ENCODE peak calls at places on chromosomes 4 and X, in five cellular contexts. Y, W, I, L and G are unnamed samples.

GRCh38 chr4:6263541-6264540 is 5.8 kb upstream of the WFS1 start:
- DNase-seq in Y (no peak), W (no peak), I (no peak), L (no peak), G (no peak)

GRCh38 chr4:123977623-123978022 is 581.0 kb downstream of the SPRY1 start:
- DNase-seq in Y (no peak), W (no peak), I (no peak), L (no peak), G (no peak)

GRCh38 chrX:22666441-22666840 is 333.3 kb upstream of the DDX53 start:
- DNase-seq in Y (peak), W (no peak), I (no peak), L (no peak), G (no peak)

GRCh38 chrX:30153881-30154260 is 61.5 kb upstream of the MAGEB2 start:
- DNase-seq in Y (no peak), W (no peak), I (no peak), L (no peak), G (no peak)

GRCh38 chr4:75736862-75737261 is 12.5 kb downstream of the USO1 start:
- DNase-seq in Y (no peak), W (no peak), I (no peak), L (no peak), G (no peak)

GRCh38 chrX:124346064-124346876 is at the start of gene SH2D1A:
- DNase-seq in Y (no peak), W (no peak), I (no peak), L (no peak), G (no peak)

GRCh38 chrX:71251456-71251973 is 2.4 kb downstream of the ZMYM3 start:
- DNase-seq in Y (no peak), W (no peak), I (peak), L (no peak), G (no peak)

GRCh38 chr4:61202638-61203495 is 2.7 kb downstream of the ADGRL3 start:
- DNase-seq in Y (peak), W (peak), I (no peak), L (no peak), G (no peak)

GRCh38 chr4:121675715-121676114 is 21.1 kb downstream of the ANXA5 start:
- DNase-seq in Y (peak), W (no peak), I (no peak), L (no peak), G (no peak)

GRCh38 chr4:128600410-128600809 is 209.1 kb upstream of the JADE1 start:
- DNase-seq in Y (peak), W (no peak), I (no peak), L (no peak), G (no peak)

GRCh38 chrX:74450803-74451449 is 29.6 kb downstream of the SLC16A2 start:
- DNase-seq in Y (no peak), W (no peak), I (no peak), L (no peak), G (peak)

GRCh38 chr4:4575284-4576211 is 33.7 kb upstream of the STX18 start:
- DNase-seq in Y (peak), W (peak), I (peak), L (peak), G (no peak)

GRCh38 chr4:168942985-168943384 is 67.1 kb downstream of the CBR4 start:
- DNase-seq in Y (no peak), W (no peak), I (no peak), L (no peak), G (no peak)

GRCh38 chrX:67353651-67354370 is 190.0 kb upstream of the AR start:
- DNase-seq in Y (no peak), W (no peak), I (no peak), L (no peak), G (no peak)

GRCh38 chrX:13126785-13127184 is 82.4 kb upstream of the FAM9C start:
- DNase-seq in Y (no peak), W (no peak), I (no peak), L (no peak), G (no peak)

GRCh38 chr4:181766061-181766460 is 477.1 kb upstream of the TENM3 start:
- DNase-seq in Y (no peak), W (no peak), I (no peak), L (no peak), G (no peak)

GRCh38 chr4:37748546-37748945 is 62.4 kb upstream of the RELL1 start:
- DNase-seq in Y (no peak), W (no peak), I (no peak), L (no peak), G (no peak)

GRCh38 chr4:152101546-152102183 is 340.9 kb upstream of the GATB start:
- DNase-seq in Y (no peak), W (no peak), I (no peak), L (no peak), G (no peak)

GRCh38 chr4:148574502-148574901 is 132.3 kb upstream of the NR3C2 start:
- DNase-seq in Y (no peak), W (no peak), I (no peak), L (no peak), G (no peak)

GRCh38 chr4:8709729-8710360 is 117.3 kb downstream of the CPZ start:
- DNase-seq in Y (no peak), W (peak), I (no peak), L (peak), G (no peak)

GRCh38 chr4:143458966-143459365 is 54.5 kb upstream of the SMARCA5 start:
- DNase-seq in Y (no peak), W (no peak), I (no peak), L (no peak), G (no peak)

GRCh38 chr4:105023668-105024055 is 123.0 kb upstream of the TET2 start:
- DNase-seq in Y (no peak), W (no peak), I (no peak), L (no peak), G (no peak)

GRCh38 chr4:64705989-64706388 is 296.7 kb upstream of the TECRL start:
- DNase-seq in Y (no peak), W (no peak), I (no peak), L (no peak), G (no peak)

GRCh38 chrX:111585337-111585736 is 73.9 kb downstream of the SERTM2 start:
- DNase-seq in Y (no peak), W (peak), I (no peak), L (no peak), G (no peak)

GRCh38 chr4:70722199-70722791 is 531 bp downstream of the RUFY3 start:
- DNase-seq in Y (peak), W (no peak), I (no peak), L (no peak), G (no peak)

GRCh38 chrX:71992711-71993110 is 82.1 kb downstream of the NHSL2 start:
- DNase-seq in Y (no peak), W (no peak), I (peak), L (no peak), G (no peak)

GRCh38 chrX:112738347-112739033 is 58.8 kb upstream of the LHFPL1 start:
- DNase-seq in Y (no peak), W (no peak), I (no peak), L (no peak), G (no peak)

GRCh38 chr4:987689-988513 is 1.1 kb downstream of the IDUA start:
- DNase-seq in Y (no peak), W (no peak), I (no peak), L (no peak), G (no peak)

GRCh38 chr4:10275696-10276095 is 159.1 kb upstream of the WDR1 start:
- DNase-seq in Y (no peak), W (no peak), I (no peak), L (no peak), G (no peak)

GRCh38 chr4:39544580-39545315 is 17.5 kb upstream of the UGDH start:
- DNase-seq in Y (peak), W (no peak), I (no peak), L (no peak), G (no peak)

GRCh38 chrX:111216293-111216801 is 53.9 kb downstream of the CAPN6 start:
- DNase-seq in Y (no peak), W (no peak), I (no peak), L (no peak), G (no peak)

GRCh38 chrX:68043713-68044438 is 389.4 kb downstream of the OPHN1 start:
- DNase-seq in Y (no peak), W (no peak), I (no peak), L (no peak), G (no peak)

GRCh38 chrX:47200385-47201150 is 6.9 kb downstream of the UBA1 start:
- DNase-seq in Y (no peak), W (no peak), I (no peak), L (no peak), G (no peak)

GRCh38 chrX:150879855-150880807 is 18.3 kb downstream of the CD99L2 start:
- DNase-seq in Y (no peak), W (no peak), I (no peak), L (no peak), G (no peak)

GRCh38 chrX:104254442-104255115 is at the start of gene ESX1:
- DNase-seq in Y (no peak), W (peak), I (no peak), L (no peak), G (no peak)

GRCh38 chrX:21838937-21839333 is 482 bp upstream of the MBTPS2 start:
- DNase-seq in Y (no peak), W (no peak), I (no peak), L (no peak), G (no peak)